ENCODE peak calls at places on chromosomes 3 and 15, in six cellular contexts. Q, Y, X, Z, H and J are unnamed samples.

GRCh38 chr3:177836671-177837070 is 639.4 kb upstream of the TBL1XR1 start:
- DNase-seq in Q (no peak), Y (no peak), X (no peak), Z (no peak), H (no peak), J (no peak)

GRCh38 chr3:7734456-7734855 is 767.2 kb upstream of the LMCD1 start:
- DNase-seq in Q (no peak), Y (no peak), X (no peak), Z (no peak), H (no peak), J (no peak)

GRCh38 chr3:127445581-127446368 is 144.8 kb downstream of the TPRA1 start:
- DNase-seq in Q (no peak), Y (no peak), X (no peak), Z (peak; percentile 9), H (peak; percentile 33), J (no peak)

GRCh38 chr3:32780735-32781210 is 37.0 kb upstream of the TRIM71 start:
- DNase-seq in Q (no peak), Y (no peak), X (peak; percentile 83), Z (peak; percentile 34), H (peak; percentile 92), J (no peak)

GRCh38 chr3:72185549-72186484 is 400.9 kb upstream of the PROK2 start:
- DNase-seq in Q (no peak), Y (peak; percentile 26), X (peak; percentile 32), Z (no peak), H (no peak), J (no peak)

GRCh38 chr3:149999421-149999820 is 28.7 kb upstream of the PFN2 start:
- DNase-seq in Q (no peak), Y (no peak), X (no peak), Z (no peak), H (no peak), J (no peak)

GRCh38 chr3:156899951-156900350 is 73.8 kb downstream of the LEKR1 start:
- DNase-seq in Q (no peak), Y (no peak), X (no peak), Z (no peak), H (no peak), J (no peak)

GRCh38 chr3:132592211-132592610 is 4.9 kb upstream of the ACKR4 start:
- DNase-seq in Q (no peak), Y (no peak), X (no peak), Z (no peak), H (no peak), J (no peak)

GRCh38 chr15:89669309-89669865 is 9.8 kb downstream of the PLIN1 start:
- DNase-seq in Q (no peak), Y (no peak), X (no peak), Z (no peak), H (peak; percentile 48), J (no peak)

GRCh38 chr3:37591130-37591865 is 270.4 kb upstream of the CTDSPL start:
- DNase-seq in Q (no peak), Y (no peak), X (no peak), Z (no peak), H (no peak), J (no peak)

GRCh38 chr3:185508330-185508729 is 9.5 kb upstream of the TMEM41A start:
- DNase-seq in Q (no peak), Y (no peak), X (no peak), Z (no peak), H (peak; percentile 51), J (no peak)

GRCh38 chr3:48555231-48555948 is 1.2 kb downstream of the PFKFB4 start:
- DNase-seq in Q (no peak), Y (no peak), X (no peak), Z (no peak), H (no peak), J (no peak)

GRCh38 chr3:98568402-98568801 is 25.0 kb downstream of the CPOX start:
- DNase-seq in Q (no peak), Y (no peak), X (no peak), Z (no peak), H (no peak), J (no peak)

GRCh38 chr3:98577178-98577895 is 16.1 kb downstream of the CPOX start:
- DNase-seq in Q (no peak), Y (peak; percentile 25), X (no peak), Z (no peak), H (no peak), J (no peak)

GRCh38 chr3:98574157-98574556 is 19.3 kb downstream of the CPOX start:
- DNase-seq in Q (no peak), Y (no peak), X (no peak), Z (no peak), H (no peak), J (no peak)

GRCh38 chr3:98567646-98568280 is 25.6 kb downstream of the CPOX start:
- DNase-seq in Q (peak; percentile 18), Y (no peak), X (no peak), Z (no peak), H (no peak), J (no peak)

GRCh38 chr3:98573231-98573728 is 20.1 kb downstream of the CPOX start:
- DNase-seq in Q (no peak), Y (no peak), X (no peak), Z (no peak), H (no peak), J (no peak)
- TF ChIP-seq CTCF in Q (peak; percentile 73), Y (peak; percentile 47), X (peak; percentile 71), Z (peak; percentile 12), H (no peak), J (no peak)

GRCh38 chr3:16658933-16659793 is 53.9 kb upstream of the DAZL start:
- DNase-seq in Q (no peak), Y (no peak), X (no peak), Z (no peak), H (no peak), J (no peak)

GRCh38 chr3:16653712-16654111 is 48.5 kb upstream of the DAZL start:
- DNase-seq in Q (no peak), Y (no peak), X (no peak), Z (no peak), H (no peak), J (no peak)

GRCh38 chr3:16663852-16664712 is 58.9 kb upstream of the DAZL start:
- DNase-seq in Q (no peak), Y (no peak), X (peak; percentile 40), Z (no peak), H (no peak), J (no peak)

DNA sequence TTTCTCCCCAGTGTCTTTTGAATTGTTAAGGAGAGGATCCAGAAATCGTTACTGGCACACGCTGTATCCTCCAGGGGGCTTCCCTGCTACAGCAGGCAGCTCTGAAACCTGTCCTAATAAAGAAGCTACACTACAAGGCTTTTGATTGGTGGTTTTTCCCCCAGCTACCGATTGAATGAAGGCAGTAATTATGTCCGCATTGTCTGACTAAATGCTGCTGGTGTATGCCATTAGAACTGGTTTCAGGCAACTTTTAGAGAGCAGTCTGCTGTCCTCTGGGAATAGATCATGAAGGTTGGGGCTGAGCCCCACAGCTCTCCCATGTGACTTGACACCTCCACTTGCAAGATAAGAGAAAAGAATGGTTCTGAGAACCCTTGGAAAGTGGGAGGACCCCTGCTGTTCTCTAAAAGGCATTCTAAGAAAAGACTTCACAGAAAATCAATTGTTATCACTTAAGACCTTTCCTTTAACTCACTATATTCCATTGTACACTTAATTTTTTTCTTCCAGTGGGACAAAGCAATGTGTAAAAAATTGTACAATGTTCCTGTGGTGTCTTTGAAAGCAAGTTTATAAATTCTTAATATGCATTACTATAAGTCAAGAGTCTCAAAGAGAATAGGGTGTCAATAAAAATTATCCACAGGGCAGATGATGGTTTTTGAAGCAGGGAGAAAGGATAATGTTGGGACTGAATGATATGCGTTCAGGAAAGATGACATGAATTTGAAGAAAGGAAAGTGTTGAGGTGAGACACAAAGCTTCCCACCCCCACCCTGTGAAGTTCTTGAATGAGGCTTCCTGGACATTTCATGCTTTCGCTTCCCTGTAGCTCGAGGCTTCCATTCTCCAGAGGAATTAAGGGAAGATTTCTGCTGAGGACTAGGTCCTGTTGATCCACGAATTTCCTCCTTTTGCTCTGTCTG is 53.0 kb upstream of the DAZL start:
- DNase-seq in Q (no peak), Y (no peak), X (peak; percentile 25), Z (no peak), H (no peak), J (no peak)
- TF ChIP-seq CTCF in Q (no peak), Y (peak; percentile 16), X (no peak), Z (no peak), H (no peak), J (no peak)

DNA sequence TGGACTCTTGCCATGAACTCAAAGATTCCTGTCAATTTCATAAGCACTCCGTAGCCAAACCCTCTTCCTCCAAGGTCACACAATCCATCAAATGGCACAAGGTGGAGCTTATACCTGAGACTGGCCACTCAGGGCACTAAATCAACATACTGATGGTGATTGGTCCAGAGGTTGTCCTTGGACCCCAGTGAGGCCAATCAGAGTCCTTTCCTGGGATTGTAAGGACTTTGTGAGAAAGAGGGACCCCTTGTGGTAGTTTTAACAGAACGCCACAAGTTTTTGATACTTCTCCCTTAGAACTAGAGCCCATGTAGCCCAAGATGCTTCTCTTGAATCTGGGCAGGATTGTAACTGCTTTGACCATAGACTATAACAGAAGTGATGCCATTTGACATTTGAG is 44.4 kb upstream of the LARS2 start:
- DNase-seq in Q (no peak), Y (no peak), X (no peak), Z (no peak), H (no peak), J (no peak)
- TF ChIP-seq CTCF in Q (no peak), Y (no peak), X (no peak), Z (no peak), H (no peak), J (no peak)

GRCh38 chr3:45041666-45042065 is 15.6 kb downstream of the CLEC3B start:
- DNase-seq in Q (no peak), Y (no peak), X (no peak), Z (no peak), H (no peak), J (no peak)

GRCh38 chr3:45042162-45042561 is 16.1 kb downstream of the CLEC3B start:
- DNase-seq in Q (no peak), Y (no peak), X (no peak), Z (no peak), H (no peak), J (no peak)

GRCh38 chr3:45038096-45038455 is 12.0 kb downstream of the CLEC3B start:
- DNase-seq in Q (no peak), Y (no peak), X (no peak), Z (no peak), H (no peak), J (no peak)

GRCh38 chr3:45048244-45048643 is 22.1 kb downstream of the CLEC3B start:
- DNase-seq in Q (no peak), Y (no peak), X (no peak), Z (no peak), H (no peak), J (no peak)

DNA sequence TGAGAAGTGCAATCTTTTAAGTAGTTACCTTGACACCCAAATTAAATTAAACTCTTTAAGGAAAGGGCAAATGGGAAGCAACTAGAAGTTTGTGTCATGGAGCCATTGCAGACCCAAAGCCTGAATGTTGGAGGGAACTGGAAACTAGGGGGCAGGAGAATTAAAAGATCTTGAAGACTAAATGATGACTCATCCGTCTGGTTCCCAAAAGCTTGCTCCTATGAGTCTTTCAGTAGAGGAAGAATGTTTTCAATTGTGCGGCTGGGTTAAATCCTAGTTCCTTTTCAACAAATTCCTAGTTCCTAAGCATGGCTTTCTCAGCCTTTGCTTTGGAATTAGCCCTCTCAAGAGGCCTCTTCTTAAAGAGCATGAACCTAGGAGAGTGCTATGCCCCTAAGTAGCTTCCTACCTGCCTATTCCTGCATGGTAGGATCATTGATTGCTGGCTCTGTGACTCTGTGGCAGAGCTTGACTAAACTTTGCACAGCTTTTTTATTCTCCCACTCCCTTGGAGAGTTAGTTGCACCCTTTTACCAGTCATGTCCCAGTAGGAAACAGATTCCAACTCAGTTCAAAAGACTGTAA is 17.7 kb downstream of the CLEC3B start:
- DNase-seq in Q (no peak), Y (peak; percentile 52), X (no peak), Z (no peak), H (no peak), J (no peak)
- TF ChIP-seq CTCF in Q (no peak), Y (peak; percentile 50), X (no peak), Z (no peak), H (no peak), J (no peak)